ENCODE peak calls at places on chromosomes 11 and 22, in ten cellular contexts. F is neural crest cell; R is kidney epithelial cell; I is psoas muscle; L is progenitor cell of endocrine pancreas; M is HepG2; B is AG10803; Y is dorsolateral prefrontal cortex; E is astrocyte of the cerebellum; C is CD4-positive, alpha-beta T cell. Q is an unnamed sample.
A peak's percentile ranks its signal among the peaks of the same experiment; 100 is the strongest.

GRCh38 chr11:35919244-35919643 is 24.6 kb upstream of the LDLRAD3 start:
- DNase-seq in Y (no peak), E (peak; percentile 18), C (no peak), M (no peak), B (no peak), R (no peak), L (no peak), F (no peak), I (no peak), Q (no peak)

GRCh38 chr22:36979511-36979910 is 39.7 kb downstream of the TST start:
- DNase-seq in R (no peak), C (no peak), L (no peak), E (no peak), B (no peak), Y (no peak), M (no peak), F (no peak), I (no peak), Q (no peak)

GRCh38 chr11:12159351-12160099 is 49.1 kb downstream of the MICAL2 start:
- DNase-seq in I (no peak), C (no peak), R (no peak), M (no peak), F (no peak), B (peak; percentile 85), Y (peak; percentile 45), L (no peak), E (peak; percentile 69), Q (no peak)

GRCh38 chr11:1270476-1270875 is 39.0 kb downstream of the TOLLIP start:
- DNase-seq in R (no peak), F (no peak), C (no peak), L (no peak), I (peak; percentile 32), Y (no peak), E (no peak), B (no peak), M (no peak), Q (no peak)

GRCh38 chr11:100619484-100619883 is 67.6 kb upstream of the ARHGAP42 start:
- DNase-seq in R (no peak), L (no peak), M (no peak), I (no peak), C (no peak), B (peak; percentile 8), E (no peak), F (no peak), Y (no peak), Q (no peak)

GRCh38 chr22:48186121-48186790 is 1423.8 kb downstream of the TBC1D22A start:
- DNase-seq in R (no peak), E (no peak), M (no peak), L (no peak), F (no peak), C (no peak), I (no peak), Y (no peak), B (no peak), Q (no peak)

GRCh38 chr22:43859621-43860020 is 2.7 kb downstream of the SULT4A1 start:
- DNase-seq in C (no peak), L (no peak), I (peak; percentile 12), Y (no peak), F (no peak), B (no peak), M (no peak), R (no peak), E (no peak), Q (no peak)

GRCh38 chr11:61587951-61588695 is 7.2 kb upstream of the SYT7 start:
- DNase-seq in M (no peak), L (peak; percentile 42), F (no peak), B (no peak), E (no peak), C (peak; percentile 39), I (peak; percentile 71), Y (no peak), R (no peak), Q (no peak)

DNA sequence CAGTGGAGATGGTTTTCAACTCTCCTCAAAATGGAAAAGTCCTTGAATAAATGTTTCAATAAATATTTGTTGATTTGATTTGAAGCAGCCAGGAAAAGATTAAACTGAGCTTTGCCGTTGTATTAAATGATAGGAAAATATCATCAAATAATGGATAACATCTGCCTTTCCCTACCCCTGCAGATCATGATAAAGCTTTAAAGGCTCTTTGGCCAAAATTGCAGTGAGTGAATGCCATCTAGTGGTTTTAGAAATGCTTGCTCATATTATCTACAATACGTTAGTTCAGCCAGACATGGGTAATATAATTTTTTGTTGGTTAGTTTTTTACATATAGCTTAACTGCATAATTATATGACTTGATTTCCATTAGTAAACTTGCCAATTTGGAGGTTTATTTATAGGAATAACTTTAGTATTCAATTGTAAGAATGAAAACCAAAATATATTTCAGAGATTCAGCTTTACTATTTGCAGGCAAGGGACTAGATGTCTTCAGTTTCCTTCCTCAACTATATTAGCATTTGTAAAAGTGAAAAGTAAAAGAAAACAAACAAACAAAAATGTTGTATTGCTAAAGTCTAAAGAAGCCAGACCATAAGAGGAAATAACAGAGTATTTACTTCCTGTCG is 159.2 kb downstream of the MSANTD4 start:
- DNase-seq in M (peak; percentile 36), E (peak; percentile 53), I (no peak), R (no peak), Y (no peak), B (peak; percentile 55), L (no peak), C (no peak), F (no peak), Q (peak; percentile 10)
- TF ChIP-seq CTCF in M (peak; percentile 66), E (peak; percentile 63), I (peak; percentile 60), R (peak; percentile 52), Y (peak; percentile 66), B (peak; percentile 78), L (peak; percentile 80), C (peak; percentile 45), F (peak; percentile 90), Q (peak; percentile 63)

DNA sequence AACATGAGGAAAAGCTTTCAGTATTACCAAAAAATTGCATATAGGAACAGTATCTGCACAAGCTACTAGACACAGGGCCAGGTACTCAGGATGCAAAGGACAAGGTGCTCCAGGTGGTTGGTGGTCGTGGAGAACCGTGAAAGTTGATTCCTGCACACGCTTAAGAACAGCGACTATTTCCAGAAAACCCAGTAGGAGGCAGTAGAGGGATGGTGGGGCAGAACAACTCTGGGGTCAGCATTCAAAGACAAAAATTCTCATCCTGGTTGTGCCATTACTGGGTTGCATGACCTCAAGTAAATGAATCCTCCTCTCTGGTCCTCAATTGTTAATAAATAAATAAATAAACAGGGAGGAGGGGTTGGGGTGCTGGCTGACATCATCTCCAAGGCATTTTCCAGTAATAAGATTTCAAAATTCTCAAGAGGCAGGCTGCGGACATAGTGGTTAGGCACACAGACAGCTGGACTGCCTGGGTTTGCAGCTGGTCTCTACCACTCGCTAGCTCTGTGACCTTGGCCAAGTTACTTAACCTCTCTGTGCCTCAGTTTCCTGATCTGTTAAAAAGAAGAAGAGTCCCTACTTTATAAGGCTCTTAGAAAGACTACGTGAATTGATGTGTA is 89.6 kb downstream of the ISX start:
- DNase-seq in I (no peak), C (no peak), E (no peak), Y (no peak), F (no peak), L (no peak), M (no peak), R (no peak), B (no peak), Q (no peak)
- TF ChIP-seq CTCF in I (no peak), C (no peak), E (no peak), Y (no peak), F (no peak), L (no peak), M (no peak), R (peak; percentile 1), B (no peak), Q (no peak)

GRCh38 chr11:107848345-107848744 is 10.2 kb downstream of the SLC35F2 start:
- DNase-seq in R (no peak), Y (no peak), L (no peak), I (no peak), M (no peak), E (no peak), C (no peak), B (no peak), F (no peak), Q (no peak)

GRCh38 chr11:107844041-107844440 is 14.5 kb downstream of the SLC35F2 start:
- DNase-seq in I (no peak), Y (no peak), B (peak; percentile 53), L (no peak), E (no peak), R (peak; percentile 60), F (no peak), M (no peak), C (no peak), Q (no peak)

GRCh38 chr11:107851704-107852315 is 6.8 kb downstream of the SLC35F2 start:
- DNase-seq in L (no peak), I (no peak), R (no peak), C (no peak), Y (no peak), F (no peak), E (no peak), B (no peak), M (no peak), Q (no peak)

GRCh38 chr11:107853070-107853469 is 5.5 kb downstream of the SLC35F2 start:
- DNase-seq in E (no peak), L (no peak), F (no peak), M (no peak), I (no peak), C (no peak), R (no peak), B (no peak), Y (no peak), Q (no peak)

GRCh38 chr11:107849791-107850190 is 8.8 kb downstream of the SLC35F2 start:
- DNase-seq in R (no peak), L (no peak), M (no peak), B (no peak), F (no peak), C (no peak), E (no peak), I (no peak), Y (no peak), Q (no peak)
- TF ChIP-seq CTCF in R (no peak), L (no peak), M (no peak), B (no peak), F (no peak), C (no peak), E (no peak), I (no peak), Y (no peak), Q (no peak)

GRCh38 chr11:135075740-135076139 is 663.7 kb upstream of the B3GAT1 start:
- DNase-seq in F (peak; percentile 38), C (peak; percentile 23), M (peak; percentile 78), B (peak; percentile 24), E (no peak), I (peak; percentile 69), Y (no peak), R (no peak), L (no peak), Q (no peak)

GRCh38 chr11:135073444-135073843 is 661.4 kb upstream of the B3GAT1 start:
- DNase-seq in Y (no peak), E (no peak), I (no peak), C (no peak), R (no peak), M (no peak), F (no peak), L (no peak), B (no peak), Q (no peak)

GRCh38 chr11:135069884-135070283 is 657.8 kb upstream of the B3GAT1 start:
- DNase-seq in Y (no peak), B (no peak), C (no peak), R (peak; percentile 1), L (no peak), F (no peak), E (no peak), M (no peak), I (no peak), Q (no peak)

GRCh38 chr11:135073870-135074269 is 661.8 kb upstream of the B3GAT1 start:
- DNase-seq in F (no peak), E (no peak), R (no peak), L (no peak), M (no peak), B (no peak), I (no peak), Y (no peak), C (no peak), Q (no peak)

GRCh38 chr11:135074397-135074998 is 662.5 kb upstream of the B3GAT1 start:
- DNase-seq in E (no peak), L (no peak), B (no peak), I (no peak), F (no peak), R (no peak), C (no peak), Y (no peak), M (no peak), Q (no peak)
- TF ChIP-seq CTCF in E (peak; percentile 42), L (no peak), B (peak; percentile 37), I (no peak), F (peak; percentile 30), R (no peak), C (no peak), Y (no peak), M (peak; percentile 59), Q (no peak)